ENCODE peak calls at places on chromosomes 7 and 10, in four cellular contexts. W is IMR-90, A is H1, X is mesenchymal stem cell. J is an unnamed sample.

GRCh38 chr7:98168181-98168903 is 42.9 kb upstream of the BHLHA15 start:
- DNase-seq in W (peak), A (peak), X (peak), J (peak)

GRCh38 chr10:17022898-17023297 is 106.7 kb downstream of the CUBN start:
- DNase-seq in W (no peak), A (no peak), X (peak), J (no peak)

GRCh38 chr7:101869901-101870290 is 52.5 kb downstream of the CUX1 start:
- DNase-seq in W (no peak), A (no peak), X (no peak), J (no peak)

GRCh38 chr7:133861876-133862275 is 265.3 kb upstream of the LRGUK start:
- DNase-seq in W (no peak), A (no peak), X (no peak), J (no peak)

GRCh38 chr10:112953075-112953501 is 3.0 kb downstream of the TCF7L2 start:
- DNase-seq in W (peak), A (no peak), X (peak), J (no peak)

GRCh38 chr7:41272664-41273063 is 430.2 kb downstream of the INHBA start:
- DNase-seq in W (no peak), A (no peak), X (no peak), J (no peak)

GRCh38 chr7:112630565-112630964 is 149.8 kb downstream of the LSMEM1 start:
- DNase-seq in W (peak), A (no peak), X (peak), J (no peak)

GRCh38 chr7:30260246-30260768 is 24.1 kb upstream of the ZNRF2 start:
- DNase-seq in W (no peak), A (no peak), X (no peak), J (no peak)

GRCh38 chr7:121337398-121337797 is 8.6 kb downstream of the WNT16 start:
- DNase-seq in W (no peak), A (no peak), X (no peak), J (peak)

GRCh38 chr10:86202226-86202625 is 164.4 kb downstream of the GRID1 start:
- DNase-seq in W (no peak), A (no peak), X (no peak), J (no peak)

GRCh38 chr10:75049316-75050285 is 61.9 kb upstream of the SAMD8 start:
- DNase-seq in W (no peak), A (no peak), X (no peak), J (peak)

GRCh38 chr10:29493697-29494096 is 141.1 kb downstream of the SVIL start:
- DNase-seq in W (no peak), A (no peak), X (no peak), J (no peak)

GRCh38 chr10:57979466-57979865 is 288.2 kb downstream of the IPMK start:
- DNase-seq in W (no peak), A (no peak), X (peak), J (no peak)

GRCh38 chr7:141876371-141876770 is 35.1 kb upstream of the PRSS37 start:
- DNase-seq in W (no peak), A (no peak), X (no peak), J (no peak)

GRCh38 chr7:41702635-41703371 is at the start of gene INHBA:
- DNase-seq in W (peak), A (no peak), X (peak), J (peak)

GRCh38 chr7:50718876-50719275 is 63.8 kb downstream of the GRB10 start:
- DNase-seq in W (no peak), A (no peak), X (no peak), J (no peak)

GRCh38 chr7:2926120-2926897 is 82.2 kb upstream of the GNA12 start:
- DNase-seq in W (no peak), A (no peak), X (no peak), J (no peak)

GRCh38 chr10:74585231-74586087 is 240.9 kb upstream of the KAT6B start:
- DNase-seq in W (peak), A (no peak), X (peak), J (no peak)

GRCh38 chr7:34662058-34662457 is 4.0 kb downstream of the NPSR1 start:
- DNase-seq in W (no peak), A (no peak), X (no peak), J (no peak)

GRCh38 chr7:47488205-47488968 is 93.5 kb downstream of the TNS3 start:
- DNase-seq in W (peak), A (no peak), X (peak), J (peak)

GRCh38 chr7:87715511-87715910 is 87.3 kb downstream of the RUNDC3B start:
- DNase-seq in W (no peak), A (no peak), X (no peak), J (no peak)

GRCh38 chr7:54663186-54663585 is 95.8 kb downstream of the SEC61G start:
- DNase-seq in W (no peak), A (no peak), X (no peak), J (no peak)

GRCh38 chr7:133539016-133539415 is 286.1 kb downstream of the EXOC4 start:
- DNase-seq in W (no peak), A (no peak), X (no peak), J (no peak)

GRCh38 chr10:29859521-29860130 is 199.8 kb downstream of the JCAD start:
- DNase-seq in W (peak), A (no peak), X (no peak), J (no peak)

GRCh38 chr10:48209246-48209645 is 65.2 kb downstream of the FRMPD2 start:
- DNase-seq in W (peak), A (no peak), X (no peak), J (no peak)

GRCh38 chr7:115511330-115511729 is 519.2 kb downstream of the TFEC start:
- DNase-seq in W (no peak), A (no peak), X (no peak), J (no peak)

GRCh38 chr10:89591796-89592271 is 53.2 kb downstream of the PANK1 start:
- DNase-seq in W (peak), A (no peak), X (peak), J (peak)

GRCh38 chr7:90916319-90916718 is 320.2 kb downstream of the CDK14 start:
- DNase-seq in W (no peak), A (no peak), X (no peak), J (no peak)

GRCh38 chr10:11265486-11265885 is 247.8 kb downstream of the CELF2 start:
- DNase-seq in W (no peak), A (no peak), X (no peak), J (no peak)

GRCh38 chr10:71571460-71572175 is 148.0 kb downstream of the C10orf105 start:
- DNase-seq in W (no peak), A (no peak), X (no peak), J (peak)

GRCh38 chr10:49417311-49418052 is 21.6 kb upstream of the DRGX start:
- DNase-seq in W (no peak), A (no peak), X (no peak), J (peak)
- H3K14ac ChIP-seq in W (no peak), A (no peak), X (no peak), J (peak)

DNA sequence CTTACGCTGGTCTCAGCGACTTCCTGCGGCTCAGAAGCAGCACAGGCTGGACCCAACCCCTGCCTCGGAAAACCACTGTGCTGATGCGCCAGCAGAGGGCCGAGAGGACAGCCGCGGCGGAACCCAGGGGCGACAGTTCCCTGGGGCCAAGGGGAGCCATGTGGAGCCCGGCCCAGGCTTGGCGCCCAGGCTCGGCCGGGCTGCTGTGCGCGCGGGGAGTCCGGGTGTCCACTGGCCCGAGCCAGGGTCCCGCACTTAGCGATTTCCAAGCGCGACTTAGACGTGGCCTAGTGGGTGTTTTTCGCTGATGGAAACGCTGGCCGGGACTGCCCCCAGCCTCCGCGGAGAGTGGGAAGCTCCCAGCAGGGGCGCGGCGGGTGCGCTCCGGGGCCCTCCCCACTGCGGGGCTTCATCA is 18.6 kb upstream of the ZNF32 start:
- DNase-seq in W (peak), A (no peak), X (peak), J (no peak)
- H3K14ac ChIP-seq in W (no peak), A (no peak), X (no peak), J (no peak)

GRCh38 chr7:73827568-73828106 is 3.2 kb upstream of the CLDN4 start:
- DNase-seq in W (no peak), A (no peak), X (no peak), J (peak)
- H3K14ac ChIP-seq in W (no peak), A (no peak), X (no peak), J (peak)

GRCh38 chr10:123537188-123537961 is 128.8 kb upstream of the GPR26 start:
- DNase-seq in W (no peak), A (no peak), X (no peak), J (no peak)

GRCh38 chr10:123535386-123535785 is 130.8 kb upstream of the GPR26 start:
- DNase-seq in W (no peak), A (no peak), X (no peak), J (no peak)

GRCh38 chr10:123536176-123536845 is 129.8 kb upstream of the GPR26 start:
- DNase-seq in W (no peak), A (no peak), X (no peak), J (no peak)

DNA sequence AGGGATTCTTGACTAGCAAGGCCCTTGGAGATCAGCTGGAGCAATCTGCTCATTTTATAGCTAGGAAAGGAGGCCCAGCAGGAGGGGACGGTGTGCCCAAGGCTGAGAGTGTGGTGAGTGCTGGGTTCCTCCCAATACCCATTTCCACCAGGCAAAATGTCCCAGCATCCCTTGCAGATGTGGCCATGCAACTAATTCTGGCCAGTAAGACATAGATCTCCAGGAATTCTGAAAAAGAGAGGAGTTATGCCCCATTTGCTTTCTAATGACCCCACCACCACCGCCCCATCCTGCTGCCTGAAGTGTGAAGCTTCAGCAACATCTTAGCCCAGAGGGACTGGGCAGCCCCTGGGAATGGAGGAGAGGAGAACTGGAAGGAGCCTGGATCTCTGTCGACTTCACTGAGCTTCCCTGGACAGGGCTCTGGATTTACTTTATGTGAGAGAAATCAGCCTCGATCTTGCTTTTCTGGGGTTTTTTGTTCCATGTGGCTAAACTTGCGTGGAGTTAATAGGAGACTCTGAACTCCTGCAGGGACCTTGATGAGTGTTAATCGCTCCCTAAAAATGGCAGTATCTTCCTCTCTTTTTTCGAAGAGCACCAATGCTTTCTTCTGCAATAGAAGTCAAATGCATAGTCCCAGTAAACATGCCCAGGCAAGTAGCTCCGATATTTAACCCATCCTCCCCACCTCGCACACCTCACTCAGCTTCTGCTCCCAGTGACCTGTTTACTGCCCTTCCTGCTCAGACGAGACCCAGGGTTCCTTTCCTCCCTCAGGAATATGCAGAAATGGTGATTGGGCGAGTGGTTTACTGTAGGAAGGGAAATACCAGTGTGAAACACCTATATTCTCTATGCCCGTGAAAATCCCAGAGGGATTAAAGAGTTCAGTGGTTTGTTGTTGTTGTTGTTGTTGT is 127.5 kb upstream of the GPR26 start:
- DNase-seq in W (no peak), A (no peak), X (no peak), J (no peak)
- H3K14ac ChIP-seq in W (no peak), A (no peak), X (no peak), J (peak)

J was measured in trophoblast cell.